ENCODE peak calls at places on chromosomes 11 and 22, in four cellular contexts. V is CD4-positive, alpha-beta memory T cell; B is left ventricle myocardium inferior; X is heart right ventricle. Z is an unnamed sample.

GRCh38 chr22:23175817-23176644 is 4.3 kb upstream of the BCR start:
- DNase-seq in V (no peak), B (no peak), X (no peak), Z (no peak)

GRCh38 chr11:113690619-113691569 is 15.2 kb downstream of the TMPRSS5 start:
- DNase-seq in V (no peak), B (no peak), X (no peak), Z (no peak)

GRCh38 chr11:77779935-77780334 is 40.6 kb downstream of the RSF1 start:
- DNase-seq in V (no peak), B (no peak), X (no peak), Z (no peak)

GRCh38 chr11:78940500-78941225 is 366.0 kb upstream of the NARS2 start:
- DNase-seq in V (no peak), B (no peak), X (no peak), Z (no peak)

GRCh38 chr11:67381244-67381972 is 8.0 kb upstream of the CLCF1 start:
- DNase-seq in V (peak; percentile 6), B (no peak), X (no peak), Z (no peak)

GRCh38 chr11:131468565-131468964 is 98.2 kb downstream of the NTM start:
- DNase-seq in V (no peak), B (no peak), X (no peak), Z (no peak)

GRCh38 chr22:48605856-48606255 is 1221.8 kb downstream of the BRD1 start:
- DNase-seq in V (no peak), B (no peak), X (no peak), Z (no peak)

GRCh38 chr11:81658722-81659121 is 1074.9 kb downstream of the FAM181B start:
- DNase-seq in V (no peak), B (no peak), X (no peak), Z (no peak)

GRCh38 chr22:22710719-22711531 is 66.5 kb downstream of the GGTLC2 start:
- DNase-seq in V (peak; percentile 63), B (peak; percentile 35), X (peak; percentile 38), Z (no peak)

GRCh38 chr11:48081151-48082010 is 101.0 kb downstream of the PTPRJ start:
- DNase-seq in V (peak; percentile 43), B (peak; percentile 77), X (peak; percentile 76), Z (peak; percentile 45)

GRCh38 chr11:64801591-64802369 is 1.2 kb downstream of the MAP4K2 start:
- DNase-seq in V (no peak), B (no peak), X (no peak), Z (no peak)

GRCh38 chr11:117686711-117687110 is 110.3 kb downstream of the DSCAML1 start:
- DNase-seq in V (no peak), B (no peak), X (no peak), Z (no peak)

GRCh38 chr11:33802414-33802950 is 28.2 kb upstream of the FBXO3 start:
- DNase-seq in V (no peak), B (peak; percentile 24), X (peak; percentile 46), Z (no peak)

GRCh38 chr11:78424334-78425270 is 7.0 kb upstream of the GAB2 start:
- DNase-seq in V (no peak), B (no peak), X (no peak), Z (no peak)

GRCh38 chr11:117823941-117824420 is 563 bp downstream of the FXYD2 start:
- DNase-seq in V (no peak), B (peak; percentile 88), X (peak; percentile 85), Z (no peak)

GRCh38 chr22:24994070-24994763 is 41.7 kb downstream of the KIAA1671 start:
- DNase-seq in V (no peak), B (no peak), X (no peak), Z (no peak)

GRCh38 chr11:117538731-117539130 is 211.1 kb downstream of the CEP164 start:
- DNase-seq in V (no peak), B (no peak), X (no peak), Z (no peak)

GRCh38 chr11:85076535-85077330 is 550.4 kb downstream of the DLG2 start:
- DNase-seq in V (no peak), B (no peak), X (peak; percentile 15), Z (no peak)

GRCh38 chr22:35978889-35979288 is 49.7 kb downstream of the RBFOX2 start:
- DNase-seq in V (no peak), B (no peak), X (no peak), Z (no peak)

GRCh38 chr22:46501701-46502100 is 35.7 kb downstream of the CELSR1 start:
- DNase-seq in V (no peak), B (no peak), X (no peak), Z (no peak)

GRCh38 chr11:105673089-105673488 is 63.2 kb downstream of the GRIA4 start:
- DNase-seq in V (no peak), B (no peak), X (peak; percentile 17), Z (no peak)

GRCh38 chr11:34627197-34627596 is 6.3 kb downstream of the EHF start:
- DNase-seq in V (no peak), B (no peak), X (no peak), Z (no peak)

GRCh38 chr11:75733346-75734107 is 15.9 kb downstream of the MOGAT2 start:
- DNase-seq in V (no peak), B (peak; percentile 27), X (no peak), Z (no peak)

GRCh38 chr11:75725552-75726320 is 8.1 kb downstream of the MOGAT2 start:
- DNase-seq in V (no peak), B (no peak), X (no peak), Z (no peak)

GRCh38 chr11:75734491-75735180 is 17.0 kb downstream of the MOGAT2 start:
- DNase-seq in V (no peak), B (no peak), X (no peak), Z (no peak)

GRCh38 chr11:75731095-75731494 is 13.5 kb downstream of the MOGAT2 start:
- DNase-seq in V (no peak), B (no peak), X (no peak), Z (no peak)

GRCh38 chr11:75728992-75729391 is 11.4 kb downstream of the MOGAT2 start:
- DNase-seq in V (no peak), B (no peak), X (no peak), Z (no peak)
- H3K27me3 ChIP-seq in V (no peaks in the 10 kb centered on the region), B (no peaks in the 10 kb centered on the region), X (no peaks in the 10 kb centered on the region), Z (no peaks in the 10 kb centered on the region)

GRCh38 chr22:37223965-37224551 is 11.8 kb upstream of the SSTR3 start:
- DNase-seq in V (no peak), B (no peak), X (no peak), Z (no peak)
- H3K4me3 ChIP-seq in V (peak overlapping the region; percentile 16), B (no peak overlapping the region), X (no peak overlapping the region), Z (no peak overlapping the region)

DNA sequence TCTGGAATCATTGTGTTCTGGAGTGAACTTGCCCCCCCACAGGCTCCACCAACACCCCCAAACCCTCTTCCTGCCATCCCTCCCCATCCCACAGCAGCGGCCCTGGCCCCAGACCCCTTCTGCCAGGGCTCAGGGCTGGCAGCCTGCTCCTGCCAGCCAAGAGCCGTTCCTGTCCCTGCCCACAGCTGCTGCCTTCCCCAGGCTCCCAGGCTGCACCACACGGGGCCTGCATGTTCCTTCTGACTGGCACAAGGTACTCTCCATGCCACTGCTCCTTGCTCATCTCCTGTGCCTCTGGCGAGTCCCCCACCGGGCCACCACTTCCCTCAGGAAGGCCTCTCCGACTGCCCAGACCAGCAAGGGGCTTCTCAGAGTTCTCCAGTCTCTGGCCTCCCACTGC is 4.9 kb downstream of the GP1BB start:
- DNase-seq in V (no peak), B (no peak), X (no peak), Z (no peak)
- H3K27me3 ChIP-seq in V (peaks cover 5% of the 10 kb centered on the region), B (peaks cover 28% of the 10 kb centered on the region), X (peaks cover 22% of the 10 kb centered on the region), Z (no peaks in the 10 kb centered on the region)

DNA sequence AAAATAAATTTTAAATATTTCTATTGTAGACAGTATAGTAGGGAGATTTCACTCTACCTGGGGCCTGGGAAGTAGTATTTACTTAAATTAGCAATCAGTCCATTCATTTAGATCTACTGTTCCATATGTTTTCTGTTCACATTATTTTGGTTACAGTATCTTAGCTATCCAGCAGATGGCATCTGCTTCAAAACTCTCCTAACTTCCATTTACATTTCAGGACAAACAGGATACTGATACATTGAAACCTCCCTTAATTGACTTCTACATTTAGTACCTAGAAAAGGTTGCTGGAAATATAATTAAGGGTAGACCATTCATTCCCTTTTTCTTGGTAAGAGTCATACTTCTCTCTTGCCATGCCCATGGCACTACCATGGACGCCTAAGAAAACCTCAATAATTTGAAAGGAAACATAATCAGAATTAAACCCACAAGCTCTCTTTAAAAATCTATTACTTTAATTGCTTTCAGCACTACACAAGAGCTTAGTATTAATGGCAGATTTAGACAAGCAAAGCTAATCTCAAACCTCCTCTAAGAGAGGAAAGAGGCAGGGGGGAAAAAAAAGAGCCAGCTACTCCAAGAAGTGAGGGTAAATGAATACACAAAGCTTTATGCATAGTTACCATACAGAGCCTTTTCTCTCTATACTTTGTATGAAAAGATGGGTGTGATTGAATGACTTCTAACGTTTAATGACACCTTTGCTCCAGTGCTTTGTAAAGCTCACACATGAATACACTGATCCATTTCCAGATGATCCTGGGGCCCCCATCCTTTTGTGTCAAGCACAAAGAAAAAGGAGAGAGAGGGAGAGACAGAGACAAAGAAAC is 131.2 kb upstream of the MTMR2 start:
- DNase-seq in V (no peak), B (no peak), X (no peak), Z (no peak)
- H3K4me3 ChIP-seq in V (no peak overlapping the region), B (no peak overlapping the region), X (no peak overlapping the region), Z (no peak overlapping the region)